ENCODE peak calls at places on chromosomes 13 and 19, in four cellular contexts. Z, C, I and G are unnamed samples.

GRCh38 chr13:44763604-44764311 is 187.6 kb upstream of the TSC22D1 start:
- DNase-seq in Z (no peak), C (no peak), I (peak), G (peak)

GRCh38 chr19:4636151-4636717 is 3.1 kb upstream of the TNFAIP8L1 start:
- DNase-seq in Z (peak), C (peak), I (peak), G (peak)

GRCh38 chr13:99313941-99314340 is 6.7 kb upstream of the GPR183 start:
- DNase-seq in Z (no peak), C (no peak), I (no peak), G (no peak)

GRCh38 chr19:33248954-33249613 is 23.4 kb upstream of the SLC7A10 start:
- DNase-seq in Z (peak), C (no peak), I (no peak), G (no peak)

GRCh38 chr13:106566682-106567420 is 1.1 kb downstream of the ARGLU1 start:
- DNase-seq in Z (peak), C (no peak), I (peak), G (peak)

GRCh38 chr19:17530586-17530985 is 19.1 kb downstream of the PGLS start:
- DNase-seq in Z (no peak), C (no peak), I (no peak), G (peak)

GRCh38 chr13:63381078-63381859 is 1965.6 kb upstream of the PCDH20 start:
- DNase-seq in Z (no peak), C (no peak), I (no peak), G (no peak)

GRCh38 chr13:77749481-77749880 is 52.0 kb downstream of the SLAIN1 start:
- DNase-seq in Z (no peak), C (no peak), I (no peak), G (no peak)

GRCh38 chr19:56199686-56200085 is 2.1 kb upstream of the ZSCAN5B start:
- DNase-seq in Z (no peak), C (no peak), I (no peak), G (no peak)

GRCh38 chr19:18029617-18030338 is 21.8 kb downstream of the ARRDC2 start:
- DNase-seq in Z (no peak), C (no peak), I (no peak), G (peak)

GRCh38 chr19:40285353-40286234 is 449 bp upstream of the AKT2 start:
- DNase-seq in Z (peak), C (peak), I (peak), G (peak)

GRCh38 chr13:39959497-39959896 is 304.0 kb downstream of the COG6 start:
- DNase-seq in Z (no peak), C (no peak), I (no peak), G (no peak)

GRCh38 chr19:24062222-24062621 is 24.8 kb upstream of the ZNF254 start:
- DNase-seq in Z (no peak), C (no peak), I (no peak), G (no peak)

GRCh38 chr13:112032186-112032835 is 34.6 kb upstream of the SOX1 start:
- DNase-seq in Z (no peak), C (no peak), I (no peak), G (peak)

GRCh38 chr13:93066187-93066586 is 160.4 kb upstream of the GPC6 start:
- DNase-seq in Z (no peak), C (no peak), I (no peak), G (peak)

GRCh38 chr19:30696514-30696913 is 324.3 kb downstream of the ZNF536 start:
- DNase-seq in Z (no peak), C (no peak), I (no peak), G (no peak)

GRCh38 chr13:110479648-110480047 is 81.9 kb downstream of the RAB20 start:
- DNase-seq in Z (no peak), C (no peak), I (no peak), G (no peak)

GRCh38 chr13:48483589-48483988 is 49.3 kb downstream of the RCBTB2 start:
- DNase-seq in Z (no peak), C (no peak), I (no peak), G (no peak)

GRCh38 chr13:27257233-27257568 is 5.8 kb downstream of the RPL21 start:
- DNase-seq in Z (no peak), C (no peak), I (no peak), G (no peak)

GRCh38 chr13:29845440-29846056 is 4.9 kb downstream of the UBL3 start:
- DNase-seq in Z (no peak), C (no peak), I (no peak), G (no peak)

GRCh38 chr19:16419671-16420394 is 51.9 kb downstream of the EPS15L1 start:
- DNase-seq in Z (no peak), C (no peak), I (no peak), G (peak)

GRCh38 chr19:52584686-52585085 is 14.6 kb downstream of the ZNF701 start:
- DNase-seq in Z (no peak), C (no peak), I (no peak), G (no peak)

GRCh38 chr19:32566246-32566830 is 14.7 kb upstream of the PDCD5 start:
- DNase-seq in Z (no peak), C (no peak), I (no peak), G (peak)

GRCh38 chr13:79492313-79492798 is 11.4 kb downstream of the NDFIP2 start:
- DNase-seq in Z (no peak), C (peak), I (no peak), G (no peak)